ENCODE peak calls at places on chromosomes 16 and 17, in six cellular contexts. X is mammary epithelial cell, A is brain microvascular endothelial cell, H is gastrocnemius medialis, M is heart right ventricle, J is B cell. Z is an unnamed sample.

GRCh38 chr17:82787081-82787848 is 35.4 kb downstream of the TBCD start:
- DNase-seq in X (peak), A (no peak), H (peak), M (no peak), J (no peak), Z (peak)

GRCh38 chr17:16922386-16923096 is 49.4 kb downstream of the TNFRSF13B start:
- DNase-seq in X (no peak), A (no peak), H (no peak), M (no peak), J (no peak), Z (peak)

GRCh38 chr17:81427446-81428120 is 32.3 kb downstream of the BAHCC1 start:
- DNase-seq in X (no peak), A (no peak), H (peak), M (peak), J (no peak), Z (peak)

GRCh38 chr17:47797797-47798196 is 23.8 kb downstream of the OSBPL7 start:
- DNase-seq in X (no peak), A (no peak), H (no peak), M (no peak), J (no peak), Z (peak)

GRCh38 chr17:43832976-43833829 is at the start of gene MPP3:
- DNase-seq in X (peak), A (peak), H (no peak), M (peak), J (peak), Z (peak)

GRCh38 chr17:79793924-79794304 is 3.0 kb downstream of the CBX8 start:
- DNase-seq in X (no peak), A (no peak), H (no peak), M (no peak), J (no peak), Z (no peak)

GRCh38 chr16:48897698-48898205 is 287.8 kb upstream of the N4BP1 start:
- DNase-seq in X (no peak), A (no peak), H (no peak), M (no peak), J (no peak), Z (no peak)

GRCh38 chr17:16259926-16260325 is 42.9 kb downstream of the PIGL start:
- DNase-seq in X (no peak), A (no peak), H (peak), M (no peak), J (no peak), Z (no peak)

GRCh38 chr17:2796164-2797140 is at the start of gene RAP1GAP2:
- DNase-seq in X (no peak), A (no peak), H (peak), M (peak), J (peak), Z (no peak)

GRCh38 chr16:48101069-48101674 is 54.6 kb downstream of the ABCC12 start:
- DNase-seq in X (peak), A (no peak), H (no peak), M (no peak), J (no peak), Z (peak)

GRCh38 chr16:23497543-23497868 is 12.8 kb downstream of the GGA2 start:
- DNase-seq in X (no peak), A (no peak), H (no peak), M (no peak), J (no peak), Z (no peak)

GRCh38 chr17:47064684-47065083 is 85.6 kb upstream of the RPRML start:
- DNase-seq in X (no peak), A (no peak), H (no peak), M (no peak), J (no peak), Z (no peak)

GRCh38 chr17:15279011-15279477 is 13.9 kb upstream of the PMP22 start:
- DNase-seq in X (peak), A (peak), H (no peak), M (no peak), J (no peak), Z (peak)

GRCh38 chr17:70636517-70637133 is 467.3 kb downstream of the KCNJ2 start:
- DNase-seq in X (peak), A (peak), H (no peak), M (no peak), J (no peak), Z (peak)

GRCh38 chr17:68047153-68047846 is 11.8 kb downstream of the KPNA2 start:
- DNase-seq in X (no peak), A (no peak), H (no peak), M (no peak), J (no peak), Z (no peak)

GRCh38 chr16:86355951-86356350 is 154.4 kb upstream of the FOXF1 start:
- DNase-seq in X (peak), A (peak), H (no peak), M (no peak), J (no peak), Z (peak)

GRCh38 chr17:75636381-75637142 is 3.3 kb downstream of the SMIM5 start:
- DNase-seq in X (no peak), A (no peak), H (peak), M (no peak), J (no peak), Z (no peak)

GRCh38 chr17:50477976-50478375 is 684 bp upstream of the RSAD1 start:
- DNase-seq in X (no peak), A (no peak), H (no peak), M (no peak), J (no peak), Z (no peak)

GRCh38 chr16:59859606-59860402 is 1125.7 kb upstream of the GOT2 start:
- DNase-seq in X (no peak), A (no peak), H (no peak), M (no peak), J (no peak), Z (peak)

GRCh38 chr17:4161179-4161559 is 18.2 kb downstream of the CYB5D2 start:
- DNase-seq in X (peak), A (peak), H (peak), M (no peak), J (no peak), Z (peak)

GRCh38 chr16:17914168-17914567 is 422.4 kb downstream of the NPIPA8 start:
- DNase-seq in X (no peak), A (no peak), H (no peak), M (no peak), J (no peak), Z (no peak)

GRCh38 chr16:73473713-73474112 is 425.8 kb upstream of the ZFHX3 start:
- DNase-seq in X (no peak), A (no peak), H (no peak), M (no peak), J (no peak), Z (no peak)

GRCh38 chr17:75476274-75476673 is 19.8 kb downstream of the TMEM94 start:
- DNase-seq in X (no peak), A (peak), H (no peak), M (no peak), J (no peak), Z (no peak)

GRCh38 chr17:76726766-76727718 is at the start of gene METTL23:
- DNase-seq in X (peak), A (no peak), H (peak), M (peak), J (no peak), Z (peak)

GRCh38 chr17:10843806-10844205 is 5.9 kb upstream of the PIRT start:
- DNase-seq in X (no peak), A (peak), H (no peak), M (no peak), J (no peak), Z (no peak)

GRCh38 chr17:8155341-8156173 is 3.4 kb upstream of the PER1 start:
- DNase-seq in X (no peak), A (no peak), H (no peak), M (no peak), J (no peak), Z (no peak)

GRCh38 chr17:39517224-39517623 is 55.9 kb downstream of the CDK12 start:
- DNase-seq in X (peak), A (peak), H (no peak), M (no peak), J (no peak), Z (no peak)

GRCh38 chr16:1534021-1535020 is 855 bp downstream of the TMEM204 start:
- DNase-seq in X (no peak), A (no peak), H (no peak), M (peak), J (peak), Z (no peak)

GRCh38 chr17:81043319-81043724 is 8.4 kb downstream of the BAIAP2 start:
- DNase-seq in X (no peak), A (no peak), H (no peak), M (peak), J (no peak), Z (no peak)

GRCh38 chr16:47492428-47493357 is 31.6 kb downstream of the PHKB start:
- DNase-seq in X (no peak), A (peak), H (peak), M (peak), J (peak), Z (no peak)

GRCh38 chr16:9567674-9568073 is 476.2 kb downstream of the HAPSTR1 start:
- DNase-seq in X (no peak), A (no peak), H (no peak), M (no peak), J (no peak), Z (no peak)

GRCh38 chr16:4410335-4411075 is 5.9 kb downstream of the CORO7 start:
- DNase-seq in X (peak), A (peak), H (no peak), M (no peak), J (no peak), Z (peak)

GRCh38 chr17:66493283-66494019 is 191.0 kb downstream of the PRKCA start:
- DNase-seq in X (peak), A (peak), H (no peak), M (no peak), J (no peak), Z (peak)

GRCh38 chr16:55494994-55495421 is 13.9 kb upstream of the LPCAT2 start:
- DNase-seq in X (peak), A (peak), H (no peak), M (no peak), J (no peak), Z (peak)
- TF ChIP-seq CTCF in X (peak), A (peak), H (no peak), M (peak), J (no peak), Z (peak)

GRCh38 chr17:45172541-45173286 is 11.0 kb downstream of the HEXIM2 start:
- DNase-seq in X (peak), A (peak), H (peak), M (peak), J (peak), Z (peak)
- TF ChIP-seq CTCF in X (peak), A (peak), H (no peak), M (peak), J (no peak), Z (peak)

GRCh38 chr17:65278050-65278819 is 141.1 kb downstream of the RGS9 start:
- DNase-seq in X (peak), A (peak), H (no peak), M (peak), J (no peak), Z (peak)
- TF ChIP-seq CTCF in X (peak), A (peak), H (peak), M (peak), J (no peak), Z (peak)

GRCh38 chr17:60677308-60678117 is at the start of gene BCAS3:
- DNase-seq in X (peak), A (peak), H (peak), M (peak), J (peak), Z (peak)
- TF ChIP-seq CTCF in X (no peak), A (no peak), H (no peak), M (no peak), J (no peak), Z (no peak)

DNA sequence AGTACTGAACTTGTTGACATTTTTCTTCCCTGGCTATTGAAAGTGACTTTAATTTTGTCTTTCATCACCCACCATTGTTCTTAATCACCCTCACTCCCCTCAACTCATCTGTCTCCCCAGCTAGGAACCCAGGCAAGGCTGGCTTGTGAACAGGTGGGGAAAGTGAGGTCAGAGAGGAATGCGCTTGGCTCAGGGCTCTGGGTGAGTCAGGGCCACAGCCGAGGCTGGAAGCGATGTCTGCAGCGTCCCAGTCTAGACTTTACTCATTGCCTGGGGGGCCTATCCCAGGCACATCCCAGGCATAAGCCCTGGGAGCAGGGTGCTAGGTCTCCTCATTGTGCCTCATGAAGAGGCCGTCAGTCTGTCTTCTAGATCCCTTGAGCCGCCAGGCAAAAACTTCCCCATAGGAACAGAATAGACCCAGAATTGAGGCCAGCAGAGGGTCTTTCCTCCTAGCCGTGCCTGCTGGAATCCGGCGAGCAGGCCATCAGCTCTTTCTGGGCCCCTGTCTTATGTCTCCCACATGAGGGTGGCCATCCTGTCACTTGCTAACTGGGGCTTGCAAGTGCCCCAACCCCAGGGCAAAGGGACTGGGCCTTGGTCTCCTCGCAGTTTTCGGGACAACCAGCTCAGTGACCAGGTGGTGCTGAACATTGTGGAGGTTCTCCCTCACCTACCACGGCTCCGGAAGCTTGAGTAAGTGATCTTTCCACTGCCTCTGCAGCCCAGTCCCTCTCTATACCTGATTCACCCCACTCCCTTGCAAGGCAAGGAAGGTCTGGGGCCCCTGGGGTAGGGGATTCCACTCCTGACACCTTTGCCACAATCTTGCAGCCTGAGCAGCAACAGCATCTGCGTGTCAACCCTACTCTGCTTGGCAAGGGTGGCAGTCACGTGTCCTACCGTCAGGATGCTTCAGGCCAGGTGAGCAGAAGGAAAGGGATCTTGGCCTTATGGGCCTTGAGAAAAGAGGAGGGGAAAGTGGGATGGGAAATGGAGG is 40.1 kb downstream of the NLRC5 start:
- DNase-seq in X (peak), A (peak), H (no peak), M (no peak), J (no peak), Z (peak)
- TF ChIP-seq CTCF in X (no peak), A (no peak), H (no peak), M (no peak), J (no peak), Z (no peak)

DNA sequence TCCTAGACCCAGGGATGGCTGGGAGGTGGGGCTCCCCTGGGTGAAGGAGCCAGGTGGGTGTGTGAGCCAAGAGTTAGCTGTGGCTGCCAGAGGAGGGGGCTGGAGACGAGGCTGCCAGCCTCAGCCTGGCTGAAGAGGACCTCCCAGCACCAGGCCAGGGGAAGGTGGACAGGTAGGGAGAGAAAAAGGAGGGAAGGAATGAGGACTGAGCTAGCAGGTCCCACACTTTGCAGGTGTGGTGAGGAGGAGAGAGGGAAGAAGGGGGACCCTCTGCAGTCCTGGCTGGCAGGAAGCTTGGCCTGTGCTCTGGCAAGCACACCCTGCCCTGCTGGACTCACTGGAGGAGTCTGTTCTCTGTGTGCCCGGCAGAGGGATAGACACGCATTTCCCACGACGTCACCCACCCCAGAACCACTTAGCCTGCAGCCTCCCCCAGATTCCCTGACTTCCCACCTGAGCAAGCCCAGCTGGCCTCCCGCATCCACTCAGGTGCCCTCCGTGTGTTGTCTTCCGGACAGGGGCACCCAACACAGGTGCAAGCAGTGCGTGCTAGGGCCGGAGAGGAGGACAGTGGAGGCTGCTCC is 42.0 kb downstream of the SOCS3 start:
- DNase-seq in X (no peak), A (no peak), H (no peak), M (no peak), J (no peak), Z (no peak)
- TF ChIP-seq CTCF in X (no peak), A (no peak), H (no peak), M (no peak), J (no peak), Z (no peak)